ENCODE peak calls at places on chromosome 20, in seven cellular contexts. W is testis, S is prostate gland, K is A549, E is stomach, N is right lobe of liver, P is IMR-90. R is an unnamed sample.

GRCh38 chr20:38303908-38304379 is at the start of gene BPI:
- DNase-seq in W (no peak), S (no peak), K (no peak), E (peak; percentile 33), N (peak; percentile 40), P (no peak), R (no peak)

GRCh38 chr20:16926626-16927025 is 178.5 kb downstream of the OTOR start:
- DNase-seq in W (no peak), S (no peak), K (no peak), E (no peak), N (no peak), P (no peak), R (no peak)

GRCh38 chr20:36344517-36345132 is 38.5 kb downstream of the DLGAP4 start:
- DNase-seq in W (peak; percentile 65), S (peak; percentile 8), K (peak; percentile 35), E (peak; percentile 37), N (no peak), P (peak; percentile 42), R (no peak)

GRCh38 chr20:12966468-12967085 is 42.2 kb upstream of the SPTLC3 start:
- DNase-seq in W (no peak), S (no peak), K (peak; percentile 61), E (no peak), N (no peak), P (peak; percentile 63), R (no peak)

GRCh38 chr20:62195072-62195400 is 12.2 kb downstream of the MTG2 start:
- DNase-seq in W (no peak), S (no peak), K (no peak), E (no peak), N (no peak), P (no peak), R (no peak)

GRCh38 chr20:54023406-54023805 is 47.0 kb downstream of the BCAS1 start:
- DNase-seq in W (no peak), S (no peak), K (no peak), E (no peak), N (no peak), P (no peak), R (no peak)

GRCh38 chr20:62583424-62583920 is 58.8 kb upstream of the SLCO4A1 start:
- DNase-seq in W (peak; percentile 41), S (no peak), K (peak; percentile 47), E (no peak), N (no peak), P (no peak), R (no peak)

GRCh38 chr20:49460916-49461315 is 21.6 kb downstream of the KCNB1 start:
- DNase-seq in W (no peak), S (no peak), K (no peak), E (no peak), N (peak; percentile 71), P (no peak), R (no peak)

GRCh38 chr20:17504898-17505663 is 26.1 kb downstream of the BFSP1 start:
- DNase-seq in W (peak; percentile 60), S (peak; percentile 18), K (peak; percentile 53), E (peak; percentile 47), N (peak; percentile 70), P (peak; percentile 59), R (peak; percentile 46)

GRCh38 chr20:48912065-48912464 is 9.4 kb upstream of the ARFGEF2 start:
- DNase-seq in W (no peak), S (no peak), K (no peak), E (no peak), N (no peak), P (no peak), R (no peak)

GRCh38 chr20:9474835-9475413 is 39.5 kb upstream of the LAMP5 start:
- DNase-seq in W (no peak), S (no peak), K (no peak), E (no peak), N (no peak), P (peak; percentile 53), R (no peak)

GRCh38 chr20:5164645-5165399 is 38.0 kb downstream of the CDS2 start:
- DNase-seq in W (no peak), S (no peak), K (no peak), E (no peak), N (no peak), P (no peak), R (no peak)

GRCh38 chr20:63740501-63741353 is 1.2 kb downstream of the SLC2A4RG start:
- DNase-seq in W (peak; percentile 93), S (peak; percentile 95), K (peak; percentile 90), E (peak; percentile 95), N (peak; percentile 94), P (peak; percentile 86), R (no peak)
- TF ChIP-seq POLR2A in W (no peak), S (peak; percentile 71), K (peak; percentile 13), E (no peak), N (peak; percentile 59), P (no peak), R (no peak)

DNA sequence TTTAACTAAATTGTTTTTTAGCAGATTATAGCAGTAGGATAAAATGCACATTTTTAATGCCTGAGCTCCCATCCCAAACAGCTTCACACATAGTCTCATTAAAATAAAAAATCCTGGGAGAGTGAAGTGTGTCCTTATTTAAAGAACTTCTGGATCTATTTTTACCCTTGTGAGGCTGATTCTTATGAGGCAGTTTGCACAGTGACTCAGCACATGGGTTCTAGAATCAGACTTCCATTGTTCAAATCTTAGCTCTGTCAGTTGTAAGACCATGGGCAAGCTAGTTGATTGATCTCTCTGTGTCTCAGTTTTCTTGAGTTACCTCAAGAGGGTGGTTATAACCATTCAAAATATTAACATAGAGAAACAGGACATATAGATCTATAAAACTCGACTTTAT is 72.3 kb downstream of the MACROD2 start:
- DNase-seq in W (no peak), S (no peak), K (peak; percentile 19), E (no peak), N (no peak), P (no peak), R (no peak)
- TF ChIP-seq POLR2A in W (no peak), S (no peak), K (no peak), E (no peak), N (no peak), P (no peak), R (no peak)

DNA sequence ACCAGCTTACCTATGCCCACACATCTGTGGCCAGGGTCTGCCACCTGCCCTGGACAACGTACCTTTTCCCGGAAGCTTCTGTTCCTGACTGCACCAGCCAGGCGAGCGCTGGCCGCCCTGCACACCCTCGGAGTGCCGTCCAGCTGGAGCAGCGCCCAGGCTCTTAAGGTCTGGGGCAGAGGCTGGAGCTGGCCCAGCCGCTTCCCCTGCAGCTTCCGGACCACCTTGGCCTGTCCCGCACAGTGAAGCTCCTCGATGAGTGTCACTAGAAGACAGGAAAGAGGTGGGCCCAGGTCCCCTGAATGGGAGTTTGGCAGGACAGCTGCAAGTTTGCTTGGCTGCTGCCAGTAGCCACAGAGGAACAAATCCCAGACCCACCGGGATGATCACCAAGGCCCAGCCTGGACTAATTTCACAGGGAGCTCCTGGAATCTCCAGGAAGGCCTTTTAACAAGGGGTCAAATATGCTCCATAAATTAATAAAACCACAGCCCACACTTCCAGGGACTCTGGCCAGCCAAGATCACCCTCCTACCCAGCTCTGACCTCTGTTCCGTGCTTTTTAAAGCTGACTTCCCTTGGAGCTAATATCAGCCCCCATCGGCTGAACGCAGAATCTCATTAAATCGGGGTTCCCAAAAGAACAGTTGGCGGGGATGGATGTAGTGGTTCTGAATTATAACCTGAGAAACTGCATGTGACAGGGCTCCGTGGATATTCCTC is 82.3 kb downstream of the PTPN1 start:
- DNase-seq in W (no peak), S (peak; percentile 44), K (no peak), E (peak; percentile 89), N (peak; percentile 85), P (no peak), R (no peak)
- TF ChIP-seq POLR2A in W (no peak), S (no peak), K (no peak), E (no peak), N (no peak), P (no peak), R (no peak)

DNA sequence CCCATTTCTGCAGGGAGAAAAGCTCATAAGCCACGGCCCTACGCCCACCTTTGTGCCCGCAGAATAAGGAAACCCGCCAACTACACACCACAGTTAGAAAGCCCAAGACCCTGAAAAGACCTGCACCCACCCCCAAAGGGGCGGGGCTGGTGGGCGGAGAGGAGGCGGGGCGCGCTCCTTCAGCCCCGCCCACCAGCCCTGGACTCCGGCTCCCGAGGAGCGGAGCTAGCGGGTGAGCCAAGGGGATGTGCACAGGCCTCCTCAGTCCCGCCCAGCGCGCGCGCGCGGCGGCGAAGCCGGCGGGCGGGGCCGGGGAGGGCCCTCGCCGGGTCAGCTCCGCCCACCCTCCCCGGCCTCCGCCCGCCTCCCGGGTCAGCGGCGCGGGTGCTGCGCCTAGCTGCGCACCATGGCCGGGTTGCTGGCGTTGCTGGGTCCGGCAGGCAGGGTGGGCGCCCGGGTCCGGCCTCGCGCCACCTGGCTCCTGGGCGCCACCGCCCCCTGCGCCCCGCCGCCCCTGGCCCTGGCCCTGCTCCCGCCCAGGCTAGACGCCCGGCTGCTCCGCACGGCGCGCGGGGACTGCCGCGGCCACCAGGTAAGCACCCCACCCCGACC is at the start of gene FAM210B:
- DNase-seq in W (peak; percentile 93), S (peak; percentile 87), K (peak; percentile 86), E (peak; percentile 88), N (peak; percentile 92), P (peak; percentile 87), R (peak; percentile 96)
- TF ChIP-seq POLR2A in W (peak; percentile 5), S (peak; percentile 52), K (peak; percentile 65), E (no peak), N (peak; percentile 59), P (no peak), R (no peak)

GRCh38 chr20:58388882-58389323 is at the start of gene VAPB:
- DNase-seq in W (peak; percentile 95), S (peak; percentile 92), K (peak; percentile 96), E (peak; percentile 97), N (peak; percentile 97), P (peak; percentile 96), R (peak; percentile 79)
- TF ChIP-seq POLR2A in W (peak; percentile 59), S (peak; percentile 89), K (peak; percentile 88), E (no peak), N (peak; percentile 88), P (no peak), R (peak; percentile 47)

GRCh38 chr20:46218656-46219055 is 89.6 kb downstream of the CDH22 start:
- DNase-seq in W (no peak), S (no peak), K (no peak), E (no peak), N (no peak), P (no peak), R (no peak)

GRCh38 chr20:46220808-46221207 is 87.5 kb downstream of the CDH22 start:
- DNase-seq in W (peak; percentile 29), S (no peak), K (peak; percentile 41), E (no peak), N (no peak), P (no peak), R (no peak)

GRCh38 chr20:46217583-46217982 is 90.7 kb downstream of the CDH22 start:
- DNase-seq in W (no peak), S (no peak), K (no peak), E (no peak), N (no peak), P (no peak), R (no peak)

GRCh38 chr20:46219920-46220319 is 88.4 kb downstream of the CDH22 start:
- DNase-seq in W (no peak), S (no peak), K (no peak), E (no peak), N (no peak), P (no peak), R (no peak)

DNA sequence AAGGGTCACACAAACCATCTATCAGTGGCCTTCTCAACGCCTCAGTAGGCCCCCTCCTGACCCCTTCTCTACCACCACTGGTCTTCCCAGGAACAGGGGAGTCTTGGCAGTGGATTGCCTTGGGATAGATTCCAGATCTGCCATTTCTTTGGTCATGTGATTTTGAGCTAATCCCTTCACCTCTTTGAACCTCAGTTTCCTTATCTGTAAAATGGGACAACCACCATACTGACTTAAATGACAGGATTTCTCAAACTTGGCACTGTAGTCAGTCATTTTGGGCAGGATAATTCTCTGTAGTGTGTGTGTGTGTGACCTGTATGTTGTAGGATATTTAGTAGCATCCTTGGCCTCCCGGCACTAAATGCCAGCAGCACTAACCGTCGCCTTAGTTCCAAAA is 89.1 kb downstream of the CDH22 start:
- DNase-seq in W (no peak), S (no peak), K (no peak), E (no peak), N (no peak), P (no peak), R (no peak)
- TF ChIP-seq POLR2A in W (no peak), S (no peak), K (no peak), E (no peak), N (no peak), P (no peak), R (no peak)